ENCODE peak calls at places on chromosomes 1 and 21, in six cellular contexts. K is stimulated activated CD8-positive, alpha-beta memory T cell treated with anti-CD3 and anti-CD28 coated beads, Interleukin-2, amount 100 ng/mL, for 1 hour; F is ACHN; T is GM20000; S is stimulated activated CD4-positive, alpha-beta T cell treated with anti-CD3 and anti-CD28 coated beads, Interleukin-12 subunit alpha, Interleukin-12 subunit beta, amount 100 ng/mL, for 4 hours; U is NCI-H1092 treated with DMSO at 0.1 percent for 48 hours. E is an unnamed sample.

GRCh38 chr1:162357681-162358266 is 18.9 kb downstream of the SPATA46 start:
- DNase-seq in K (no peak), F (peak), T (peak), S (no peak), U (peak), E (peak)

GRCh38 chr1:90719321-90720136 is 2.4 kb upstream of the BARHL2 start:
- DNase-seq in K (no peak), F (no peak), T (peak), S (no peak), U (no peak), E (no peak)

GRCh38 chr1:40153073-40153770 is 8.0 kb upstream of the RLF start:
- DNase-seq in K (no peak), F (peak), T (peak), S (no peak), U (peak), E (peak)

GRCh38 chr1:66211521-66211920 is 322.4 kb upstream of the SGIP1 start:
- DNase-seq in K (no peak), F (no peak), T (no peak), S (no peak), U (no peak), E (no peak)

GRCh38 chr21:39564200-39564599 is 48.5 kb upstream of the B3GALT5 start:
- DNase-seq in K (no peak), F (no peak), T (no peak), S (no peak), U (peak), E (no peak)

GRCh38 chr1:175675017-175675416 is 68.4 kb downstream of the TNR start:
- DNase-seq in K (no peak), F (no peak), T (no peak), S (no peak), U (no peak), E (no peak)

GRCh38 chr1:11545793-11546192 is 66.8 kb downstream of the DISP3 start:
- DNase-seq in K (no peak), F (no peak), T (no peak), S (no peak), U (no peak), E (no peak)

GRCh38 chr1:188023206-188023605 is 1194.5 kb downstream of the PLA2G4A start:
- DNase-seq in K (no peak), F (no peak), T (no peak), S (no peak), U (no peak), E (no peak)

GRCh38 chr1:29470087-29470787 is 233.9 kb downstream of the PTPRU start:
- DNase-seq in K (no peak), F (no peak), T (no peak), S (no peak), U (peak), E (no peak)

GRCh38 chr1:31733389-31734219 is 29.8 kb upstream of the COL16A1 start:
- DNase-seq in K (no peak), F (no peak), T (no peak), S (no peak), U (peak), E (no peak)

GRCh38 chr21:32021319-32022027 is 148.7 kb downstream of the HUNK start:
- DNase-seq in K (no peak), F (no peak), T (no peak), S (no peak), U (peak), E (no peak)

GRCh38 chr21:34017127-34017961 is 56.0 kb upstream of the MRPS6 start:
- DNase-seq in K (no peak), F (no peak), T (peak), S (no peak), U (no peak), E (no peak)

GRCh38 chr1:40076895-40077312 is 20.1 kb downstream of the PPT1 start:
- DNase-seq in K (no peak), F (peak), T (no peak), S (no peak), U (no peak), E (no peak)

GRCh38 chr1:55716151-55716550 is 501.0 kb upstream of the USP24 start:
- DNase-seq in K (no peak), F (no peak), T (no peak), S (no peak), U (no peak), E (no peak)

GRCh38 chr1:29370067-29370466 is 133.7 kb downstream of the PTPRU start:
- DNase-seq in K (no peak), F (no peak), T (no peak), S (no peak), U (no peak), E (peak)

GRCh38 chr1:111847519-111847918 is 91.8 kb downstream of the DDX20 start:
- DNase-seq in K (no peak), F (no peak), T (no peak), S (no peak), U (peak), E (peak)

GRCh38 chr21:42039911-42040351 is 29.8 kb upstream of the ZBTB21 start:
- DNase-seq in K (no peak), F (no peak), T (no peak), S (no peak), U (no peak), E (no peak)